ENCODE peak calls at places on chromosomes 5 and 9, in nine cellular contexts. A, B, Y, J, R, L, P, C and H are unnamed samples.

GRCh38 chr9:100670719-100671118 is 92.8 kb downstream of the CAVIN4 start:
- DNase-seq in P (no peak), L (no peak), C (no peak), Y (no peak), R (no peak), B (no peak), A (no peak), J (no peak), H (no peak)

GRCh38 chr9:115006660-115007059 is 76.3 kb upstream of the TNFSF8 start:
- DNase-seq in R (no peak), L (peak; percentile 77), B (no peak), J (peak; percentile 83), P (peak; percentile 87), Y (no peak), C (peak; percentile 98), A (peak; percentile 72), H (no peak)

GRCh38 chr5:113804264-113804663 is 290.8 kb downstream of the YTHDC2 start:
- DNase-seq in A (no peak), J (peak; percentile 55), B (no peak), L (no peak), Y (no peak), R (no peak), P (no peak), C (no peak), H (no peak)

GRCh38 chr9:133970581-133970900 is 21.6 kb downstream of the VAV2 start:
- DNase-seq in C (no peak), B (no peak), L (no peak), R (peak; percentile 51), P (no peak), Y (peak; percentile 15), A (no peak), J (no peak), H (no peak)

GRCh38 chr5:68544091-68544655 is 328.6 kb downstream of the PIK3R1 start:
- DNase-seq in Y (no peak), R (no peak), P (no peak), J (peak; percentile 36), L (no peak), A (no peak), C (no peak), B (no peak), H (no peak)

GRCh38 chr9:137781906-137782585 is 95.5 kb upstream of the CACNA1B start:
- DNase-seq in R (peak; percentile 52), A (no peak), Y (no peak), B (no peak), J (no peak), P (no peak), C (no peak), L (no peak), H (no peak)

GRCh38 chr5:152462021-152462721 is 57.1 kb upstream of the NMUR2 start:
- DNase-seq in L (no peak), Y (no peak), R (no peak), P (no peak), J (no peak), C (peak; percentile 6), A (no peak), B (no peak), H (no peak)

GRCh38 chr9:76901801-76902200 is 4.1 kb downstream of the PRUNE2 start:
- DNase-seq in C (no peak), B (no peak), A (no peak), L (no peak), J (no peak), R (no peak), Y (no peak), P (no peak), H (no peak)

GRCh38 chr9:129567329-129567728 is 53.6 kb downstream of the C9orf50 start:
- DNase-seq in P (no peak), J (no peak), L (no peak), B (no peak), R (no peak), Y (no peak), A (no peak), C (no peak), H (no peak)

GRCh38 chr9:136138566-136138965 is 19.9 kb upstream of the TMEM250 start:
- DNase-seq in J (no peak), A (no peak), B (peak; percentile 91), C (no peak), Y (peak; percentile 17), L (no peak), R (no peak), P (no peak), H (peak; percentile 65)
- TF ChIP-seq CTCF in J (peak; percentile 54), A (peak; percentile 16), B (peak; percentile 87), C (peak; percentile 20), Y (no peak), L (peak; percentile 26), R (peak; percentile 16), P (peak; percentile 57), H (peak; percentile 41)

DNA sequence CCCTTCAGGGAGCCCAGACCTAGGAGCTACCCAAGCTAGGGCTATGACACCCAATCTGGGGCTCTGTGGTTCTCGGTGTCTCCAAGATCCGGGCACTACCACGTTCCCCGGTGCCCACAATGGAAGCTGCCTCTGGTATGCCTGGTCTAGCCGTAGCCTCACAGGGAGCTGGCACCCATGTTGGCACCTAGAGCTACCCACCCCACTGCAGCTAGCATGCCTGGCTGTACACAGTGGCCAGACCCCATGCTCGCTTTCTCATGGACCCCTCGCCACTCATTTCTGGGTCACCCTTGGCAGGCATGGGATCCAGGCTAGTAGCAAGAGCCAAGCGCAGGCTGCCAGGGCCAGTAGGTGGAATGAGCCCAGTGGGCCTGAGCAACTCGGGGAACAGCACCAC is 109.0 kb downstream of the CYLC2 start:
- DNase-seq in L (no peak), Y (no peak), C (no peak), A (no peak), R (no peak), P (no peak), B (no peak), J (no peak), H (no peak)
- TF ChIP-seq CTCF in L (no peak), Y (no peak), C (no peak), A (no peak), R (no peak), P (no peak), B (no peak), J (no peak), H (no peak)

GRCh38 chr5:82421119-82421518 is 143.0 kb upstream of the RPS23 start:
- DNase-seq in L (no peak), P (peak; percentile 87), J (peak; percentile 99), Y (no peak), B (no peak), A (peak; percentile 94), C (peak; percentile 83), R (no peak), H (no peak)
- TF ChIP-seq CTCF in L (no peak), P (peak; percentile 25), J (peak; percentile 27), Y (no peak), B (no peak), A (peak; percentile 29), C (peak; percentile 43), R (no peak), H (no peak)

GRCh38 chr5:159667286-159667685 is 249.0 kb upstream of the ADRA1B start:
- DNase-seq in C (no peak), A (no peak), L (no peak), P (no peak), Y (no peak), J (no peak), R (no peak), B (no peak), H (no peak)
- TF ChIP-seq CTCF in C (no peak), A (no peak), L (no peak), P (no peak), Y (no peak), J (no peak), R (no peak), B (no peak), H (no peak)

GRCh38 chr5:31823477-31823876 is 184.5 kb downstream of the PDZD2 start:
- DNase-seq in L (no peak), A (no peak), Y (no peak), R (no peak), J (no peak), C (no peak), B (no peak), P (no peak), H (no peak)
- TF ChIP-seq CTCF in L (no peak), A (no peak), Y (no peak), R (no peak), J (no peak), C (no peak), B (peak; percentile 40), P (no peak), H (no peak)

GRCh38 chr9:88521308-88521707 is 13.7 kb upstream of the NXNL2 start:
- DNase-seq in C (no peak), Y (no peak), P (no peak), J (no peak), B (no peak), R (no peak), A (no peak), L (no peak), H (no peak)
- TF ChIP-seq CTCF in C (no peak), Y (no peak), P (no peak), J (no peak), B (no peak), R (no peak), A (no peak), L (no peak), H (no peak)

GRCh38 chr5:141941307-141941706 is 16.7 kb downstream of the PCDH12 start:
- DNase-seq in A (no peak), Y (no peak), L (no peak), J (peak; percentile 29), R (no peak), B (no peak), P (no peak), C (peak; percentile 81), H (no peak)
- TF ChIP-seq CTCF in A (no peak), Y (no peak), L (no peak), J (no peak), R (no peak), B (no peak), P (no peak), C (no peak), H (no peak)

DNA sequence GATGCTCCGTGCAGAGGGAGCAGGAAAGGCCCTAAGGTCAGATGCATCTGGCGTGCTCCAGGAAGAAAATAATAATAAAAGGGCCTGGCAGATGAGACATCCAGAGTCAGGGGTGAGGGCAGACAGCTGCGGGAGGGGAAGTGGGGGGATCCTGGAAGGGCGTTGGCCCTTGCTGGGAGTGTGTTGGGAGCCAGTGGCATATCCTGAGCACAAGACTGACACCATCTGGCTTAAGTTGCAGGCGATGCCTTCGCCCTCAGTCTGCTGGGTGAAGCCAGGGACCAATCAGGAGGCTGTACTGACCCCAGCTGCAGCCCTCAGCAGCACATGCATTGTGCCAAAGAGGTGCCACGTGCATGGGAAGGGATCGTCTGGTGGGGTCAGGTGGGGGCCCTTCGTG is 3.8 kb downstream of the OR2V2 start:
- DNase-seq in Y (no peak), A (no peak), J (no peak), R (no peak), C (no peak), P (no peak), B (peak; percentile 70), L (no peak), H (no peak)
- TF ChIP-seq CTCF in Y (no peak), A (no peak), J (no peak), R (no peak), C (no peak), P (no peak), B (no peak), L (no peak), H (no peak)

GRCh38 chr5:179494774-179495173 is 55.6 kb upstream of the RUFY1 start:
- DNase-seq in A (no peak), J (no peak), P (no peak), L (no peak), B (no peak), C (no peak), R (peak; percentile 23), Y (no peak), H (no peak)

GRCh38 chr5:179497636-179498365 is 52.6 kb upstream of the RUFY1 start:
- DNase-seq in B (no peak), J (no peak), A (no peak), R (no peak), C (peak; percentile 39), Y (no peak), P (no peak), L (no peak), H (no peak)

GRCh38 chr5:179495906-179496455 is 54.4 kb upstream of the RUFY1 start:
- DNase-seq in R (no peak), L (no peak), J (no peak), C (no peak), A (no peak), B (no peak), P (no peak), Y (no peak), H (no peak)
- TF ChIP-seq CTCF in R (no peak), L (no peak), J (no peak), C (no peak), A (no peak), B (peak; percentile 53), P (no peak), Y (no peak), H (no peak)